ENCODE peak calls at places on chromosomes 11 and 22, in four cellular contexts. T is HCT116, V is HepG2, Y is K562. G is an unnamed sample. For H3K4me1, the result is how much of the 10 kb centered on the place peaks cover.

GRCh38 chr22:17149073-17149815 is 9.8 kb downstream of the HDHD5 start:
- DNase-seq in T (no peak), V (no peak), Y (no peak), G (no peak)

GRCh38 chr11:9001736-9002135 is 2.1 kb downstream of the NRIP3 start:
- DNase-seq in T (peak), V (no peak), Y (no peak), G (peak)

GRCh38 chr11:130909650-130910049 is 6.6 kb downstream of the SNX19 start:
- DNase-seq in T (no peak), V (no peak), Y (no peak), G (no peak)

GRCh38 chr11:74341926-74342325 is 30.5 kb upstream of the P4HA3 start:
- DNase-seq in T (no peak), V (no peak), Y (no peak), G (no peak)

GRCh38 chr11:19242184-19242932 is 1.6 kb upstream of the E2F8 start:
- DNase-seq in T (no peak), V (no peak), Y (no peak), G (no peak)

GRCh38 chr11:113888848-113889247 is 13.5 kb upstream of the USP28 start:
- DNase-seq in T (no peak), V (no peak), Y (no peak), G (no peak)

GRCh38 chr11:46345131-46345597 is 2.1 kb upstream of the DGKZ start:
- DNase-seq in T (no peak), V (no peak), Y (no peak), G (no peak)

GRCh38 chr11:10409207-10409661 is 45.8 kb upstream of the AMPD3 start:
- DNase-seq in T (no peak), V (peak), Y (no peak), G (no peak)

GRCh38 chr11:32479291-32479690 is 44.0 kb upstream of the WT1 start:
- DNase-seq in T (no peak), V (no peak), Y (no peak), G (no peak)

GRCh38 chr11:59891781-59892181 is 13.2 kb downstream of the OOSP3 start:
- DNase-seq in T (no peak), V (no peak), Y (peak), G (no peak)

GRCh38 chr22:36692280-36692679 is 11.3 kb downstream of the CACNG2 start:
- DNase-seq in T (no peak), V (no peak), Y (no peak), G (no peak)

GRCh38 chr22:28799125-28799833 is 1.1 kb downstream of the XBP1 start:
- DNase-seq in T (peak), V (peak), Y (peak), G (peak)

GRCh38 chr11:19970944-19971343 is 189.3 kb downstream of the DBX1 start:
- DNase-seq in T (no peak), V (no peak), Y (no peak), G (no peak)

GRCh38 chr11:129202646-129203045 is 10.5 kb upstream of the ARHGAP32 start:
- DNase-seq in T (no peak), V (peak), Y (no peak), G (no peak)

GRCh38 chr11:19389787-19390303 is 149.1 kb upstream of the E2F8 start:
- DNase-seq in T (no peak), V (peak), Y (no peak), G (no peak)

GRCh38 chr11:85945296-85945695 is 90.1 kb downstream of the CCDC83 start:
- DNase-seq in T (no peak), V (no peak), Y (no peak), G (no peak)

GRCh38 chr22:30879398-30879797 is 89.2 kb downstream of the MORC2 start:
- DNase-seq in T (no peak), V (no peak), Y (peak), G (no peak)

GRCh38 chr22:25084405-25085107 is 115.1 kb upstream of the CRYBB3 start:
- DNase-seq in T (no peak), V (no peak), Y (no peak), G (no peak)

GRCh38 chr11:8384199-8384821 is 120.6 kb upstream of the LMO1 start:
- DNase-seq in T (no peak), V (no peak), Y (peak), G (no peak)

GRCh38 chr11:86069408-86070086 is 663 bp upstream of the PICALM start:
- DNase-seq in T (peak), V (peak), Y (peak), G (peak)

GRCh38 chr11:69888671-69889076 is 69.5 kb upstream of the FGF3 start:
- DNase-seq in T (peak), V (peak), Y (peak), G (peak)

DNA sequence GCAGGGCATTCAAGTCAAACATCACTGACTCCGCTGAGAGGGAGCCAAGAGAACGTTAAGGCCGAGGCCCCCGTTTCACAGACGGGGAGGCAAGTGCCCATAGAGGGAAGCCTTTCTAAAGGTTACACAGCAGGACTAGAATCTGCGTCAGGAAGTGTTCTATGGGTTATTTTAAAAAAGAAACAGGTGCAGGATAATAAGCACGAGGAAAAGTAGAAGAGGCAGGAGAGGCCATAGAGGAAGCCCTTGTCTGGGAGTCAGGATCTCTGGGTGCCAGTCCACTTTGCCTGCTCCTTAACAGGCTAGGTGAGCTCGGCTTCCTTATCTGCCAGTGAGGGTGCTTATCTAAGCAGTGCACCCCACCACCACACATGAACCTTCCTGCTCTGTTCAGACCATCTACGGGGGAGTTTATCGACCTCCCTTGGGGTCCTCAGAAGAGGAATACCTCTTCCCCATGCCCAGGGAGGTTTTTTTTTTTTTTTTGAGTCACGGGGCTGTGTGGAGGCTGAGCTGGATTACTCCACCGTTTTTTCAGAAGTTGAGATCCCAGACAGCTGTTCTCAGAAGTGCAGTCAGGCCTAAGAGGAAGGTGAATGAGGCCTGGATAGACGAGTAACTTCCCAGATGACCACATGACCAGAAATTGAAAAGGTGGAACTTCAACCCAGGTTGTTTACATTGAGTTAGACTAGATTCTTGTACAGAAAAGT is 1.2 kb upstream of the FCHSD2 start:
- DNase-seq in T (no peak), V (peak), Y (peak), G (no peak)
- TF ChIP-seq REST in T (no peak), V (no peak), Y (no peak), G (no peak)

GRCh38 chr11:76785513-76785912 is 2.4 kb downstream of the TSKU start:
- DNase-seq in T (no peak), V (no peak), Y (no peak), G (no peak)

GRCh38 chr11:76783901-76784813 is 1.0 kb downstream of the TSKU start:
- DNase-seq in T (peak), V (peak), Y (peak), G (no peak)

GRCh38 chr11:76781861-76782500 is 1.2 kb upstream of the TSKU start:
- DNase-seq in T (no peak), V (peak), Y (no peak), G (no peak)

GRCh38 chr11:76782526-76783293 is 446 bp upstream of the TSKU start:
- DNase-seq in T (peak), V (peak), Y (peak), G (no peak)

DNA sequence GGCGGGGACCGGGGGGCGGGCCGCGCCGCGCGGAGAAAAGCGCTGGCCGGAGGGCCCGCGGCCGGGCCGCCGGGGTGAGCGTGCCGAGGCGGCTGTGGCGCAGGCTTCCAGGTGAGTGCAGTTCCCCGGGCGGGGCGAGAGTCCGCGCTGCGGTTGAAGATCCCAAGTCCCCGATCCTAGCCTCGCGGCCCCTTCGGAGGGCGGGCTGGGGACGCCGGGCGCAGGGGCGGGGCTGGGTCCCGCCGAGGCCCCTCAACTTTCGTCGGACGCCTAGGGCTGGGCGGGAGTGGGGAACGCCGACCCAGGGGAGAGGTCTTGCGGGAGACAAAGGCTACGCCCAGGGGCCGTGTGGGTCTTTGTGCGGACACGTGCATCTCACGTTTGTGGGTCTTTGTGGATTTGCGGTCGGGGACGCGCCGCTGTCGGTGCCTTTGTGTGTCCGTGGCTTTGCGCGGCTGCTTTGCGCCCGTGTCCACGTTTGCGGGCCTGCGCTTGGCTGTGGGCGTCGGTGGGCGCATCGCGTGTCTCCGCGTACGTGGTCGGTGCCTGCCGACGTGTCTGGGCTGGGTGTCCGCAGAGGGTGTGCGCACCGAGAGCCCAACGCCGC is at the start of gene TSKU:
- DNase-seq in T (no peak), V (no peak), Y (no peak), G (no peak)
- TF ChIP-seq TCF7L2 in T (peak), V (no peak), Y (no peak), G (no peak)

GRCh38 chr11:16879690-16880089 is 134.5 kb downstream of the PLEKHA7 start:
- DNase-seq in T (no peak), V (no peak), Y (no peak), G (no peak)
- H3K4me1 ChIP-seq in T (under half), V (under half), Y (under half), G (under half)

DNA sequence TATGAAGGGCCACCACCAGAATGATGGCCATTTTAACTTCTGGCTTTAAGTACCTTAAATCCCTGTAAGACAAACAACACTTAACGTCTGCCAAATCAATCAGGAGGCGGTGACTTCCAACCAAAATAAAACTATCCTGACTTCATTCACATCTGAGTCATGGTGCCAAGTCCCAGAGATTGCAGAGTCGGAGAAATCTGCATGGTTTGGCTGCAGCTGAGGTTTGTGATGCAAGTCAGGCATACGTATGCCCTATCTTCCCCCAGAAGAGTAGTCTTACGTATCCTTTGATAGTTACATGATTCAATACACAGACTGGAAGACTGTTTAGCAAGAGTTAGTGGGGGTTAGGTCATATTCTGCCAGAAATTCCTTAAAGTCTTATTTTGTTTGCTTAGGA is 1.7 kb upstream of the GAB2 start:
- DNase-seq in T (no peak), V (no peak), Y (no peak), G (no peak)
- TF ChIP-seq REST in T (no peak), V (no peak), Y (no peak), G (no peak)